ENCODE peak calls at places on chromosomes 4 and X, in eight cellular contexts. I is transverse colon, Z is upper lobe of left lung, N is uterus, B is GM12891, R is A549, X is HCT116, W is lower leg skin. T is an unnamed sample.

GRCh38 chr4:7422098-7422897 is 12.4 kb downstream of the PSAPL1 start:
- DNase-seq in I (peak), Z (no peak), N (no peak), B (no peak), R (no peak), X (no peak), W (peak), T (no peak)

GRCh38 chr4:108113229-108113628 is 55.5 kb downstream of the LEF1 start:
- DNase-seq in I (no peak), Z (no peak), N (no peak), B (no peak), R (no peak), X (no peak), W (no peak), T (no peak)

GRCh38 chr4:80097395-80098177 is 24.6 kb upstream of the ANTXR2 start:
- DNase-seq in I (peak), Z (no peak), N (peak), B (no peak), R (no peak), X (no peak), W (peak), T (peak)

GRCh38 chr4:147456706-147457105 is 24.2 kb upstream of the EDNRA start:
- DNase-seq in I (no peak), Z (no peak), N (no peak), B (no peak), R (no peak), X (no peak), W (no peak), T (no peak)

GRCh38 chr4:74490736-74491135 is 45.8 kb downstream of the AREG start:
- DNase-seq in I (no peak), Z (no peak), N (no peak), B (no peak), R (no peak), X (no peak), W (no peak), T (no peak)

GRCh38 chr4:7043521-7044414 is 596 bp downstream of the TADA2B start:
- DNase-seq in I (peak), Z (peak), N (no peak), B (peak), R (peak), X (no peak), W (peak), T (peak)

GRCh38 chr4:3445111-3445820 is 3.5 kb downstream of the HGFAC start:
- DNase-seq in I (no peak), Z (peak), N (no peak), B (no peak), R (no peak), X (no peak), W (no peak), T (no peak)

GRCh38 chrX:2696698-2697215 is 5.7 kb downstream of the CD99 start:
- DNase-seq in I (no peak), Z (no peak), N (no peak), B (peak), R (peak), X (no peak), W (peak), T (no peak)

GRCh38 chrX:154748712-154749339 is 2.1 kb downstream of the GAB3 start:
- DNase-seq in I (no peak), Z (no peak), N (peak), B (no peak), R (peak), X (no peak), W (no peak), T (no peak)

GRCh38 chr4:94516067-94516466 is 64.3 kb downstream of the PDLIM5 start:
- DNase-seq in I (no peak), Z (no peak), N (no peak), B (no peak), R (peak), X (no peak), W (no peak), T (no peak)

GRCh38 chr4:113476800-113477199 is 284.7 kb downstream of the CAMK2D start:
- DNase-seq in I (no peak), Z (no peak), N (no peak), B (no peak), R (no peak), X (peak), W (no peak), T (no peak)

GRCh38 chrX:53253293-53254020 is 27.9 kb downstream of the IQSEC2 start:
- DNase-seq in I (no peak), Z (no peak), N (no peak), B (no peak), R (no peak), X (no peak), W (no peak), T (no peak)

GRCh38 chr4:153045111-153045982 is 109.2 kb downstream of the FHDC1 start:
- DNase-seq in I (no peak), Z (no peak), N (no peak), B (no peak), R (no peak), X (no peak), W (peak), T (no peak)

GRCh38 chr4:89949782-89950387 is 55.2 kb downstream of the MMRN1 start:
- DNase-seq in I (no peak), Z (no peak), N (no peak), B (no peak), R (peak), X (no peak), W (no peak), T (no peak)

GRCh38 chr4:24260922-24261581 is 323.3 kb downstream of the DHX15 start:
- DNase-seq in I (no peak), Z (no peak), N (no peak), B (no peak), R (no peak), X (no peak), W (no peak), T (no peak)

GRCh38 chrX:20742106-20742505 is 475.4 kb upstream of the RPS6KA3 start:
- DNase-seq in I (no peak), Z (no peak), N (no peak), B (no peak), R (no peak), X (no peak), W (no peak), T (no peak)

GRCh38 chr4:174198396-174199179 is 84.9 kb downstream of the FBXO8 start:
- DNase-seq in I (no peak), Z (no peak), N (no peak), B (no peak), R (peak), X (no peak), W (no peak), T (peak)

GRCh38 chrX:149903889-149904748 is 23.1 kb downstream of the MAGEA8 start:
- DNase-seq in I (no peak), Z (no peak), N (no peak), B (no peak), R (peak), X (no peak), W (no peak), T (no peak)

GRCh38 chr4:3384391-3384770 is 57.4 kb upstream of the HGFAC start:
- DNase-seq in I (no peak), Z (no peak), N (no peak), B (no peak), R (no peak), X (no peak), W (peak), T (no peak)

GRCh38 chr4:23967281-23967680 is 77.4 kb upstream of the PPARGC1A start:
- DNase-seq in I (no peak), Z (no peak), N (no peak), B (no peak), R (no peak), X (no peak), W (no peak), T (no peak)

GRCh38 chr4:105619193-105619931 is 66.9 kb downstream of the ARHGEF38 start:
- DNase-seq in I (peak), Z (peak), N (peak), B (no peak), R (no peak), X (no peak), W (no peak), T (no peak)

GRCh38 chrX:29530520-29530919 is 684.8 kb upstream of the MAGEB2 start:
- DNase-seq in I (no peak), Z (no peak), N (no peak), B (no peak), R (peak), X (no peak), W (no peak), T (no peak)

GRCh38 chrX:46628406-46629371 is 55.1 kb downstream of the CHST7 start:
- DNase-seq in I (peak), Z (peak), N (peak), B (no peak), R (no peak), X (no peak), W (peak), T (no peak)

DNA sequence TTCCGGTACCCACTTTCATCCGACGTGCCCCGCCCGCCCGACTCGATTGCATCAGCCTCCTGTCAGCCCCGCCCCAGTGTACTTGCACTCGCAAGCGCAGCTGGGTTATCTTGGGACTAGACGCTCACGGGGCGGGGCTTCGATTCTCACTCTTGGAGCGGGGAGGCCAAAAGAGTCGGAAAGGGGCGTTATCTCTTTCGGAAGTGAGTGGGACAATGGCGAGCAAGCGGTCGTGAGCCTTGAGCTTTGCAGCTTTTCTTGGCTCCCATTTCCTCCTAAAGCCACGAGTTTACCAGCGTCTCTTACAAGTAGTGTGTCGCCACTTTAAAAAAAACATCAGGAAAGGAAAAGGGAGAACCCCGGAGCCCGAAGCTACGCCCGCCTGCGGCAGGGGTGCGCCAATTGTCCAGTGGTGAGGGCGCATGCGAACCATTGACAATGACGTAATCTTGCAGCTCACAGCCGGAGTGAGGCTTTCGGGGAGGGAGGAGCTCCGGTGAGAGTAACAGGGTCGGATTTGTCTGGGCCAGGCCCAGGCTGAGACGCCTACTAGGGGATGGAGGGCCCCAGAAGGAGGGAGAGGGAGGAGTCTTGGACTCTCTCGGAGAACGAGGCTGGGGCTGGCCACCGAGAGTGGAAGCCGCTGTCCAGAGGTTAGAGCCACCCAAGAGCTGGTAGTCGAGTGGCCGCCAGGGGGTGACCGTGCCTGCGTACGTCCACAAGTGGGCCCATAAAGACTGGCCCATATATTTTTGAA is 109.5 kb downstream of the GNL3L start:
- DNase-seq in I (peak), Z (peak), N (peak), B (peak), R (peak), X (peak), W (peak), T (peak)
- TF ChIP-seq POLR2A in I (peak), Z (no peak), N (peak), B (peak), R (peak), X (no peak), W (no peak), T (peak)

GRCh38 chr4:159102623-159103405 is at the start of gene RAPGEF2:
- DNase-seq in I (peak), Z (peak), N (peak), B (peak), R (peak), X (peak), W (peak), T (peak)
- TF ChIP-seq POLR2A in I (peak), Z (no peak), N (peak), B (peak), R (peak), X (peak), W (peak), T (peak)

GRCh38 chrX:129908636-129909035 is 2.7 kb downstream of the UTP14A start:
- DNase-seq in I (no peak), Z (no peak), N (no peak), B (no peak), R (no peak), X (peak), W (no peak), T (no peak)

GRCh38 chrX:129900054-129900453 is 5.9 kb upstream of the UTP14A start:
- DNase-seq in I (no peak), Z (no peak), N (no peak), B (no peak), R (no peak), X (no peak), W (no peak), T (no peak)

GRCh38 chrX:129905787-129906580 is at the start of gene UTP14A:
- DNase-seq in I (peak), Z (peak), N (peak), B (peak), R (peak), X (peak), W (peak), T (peak)
- TF ChIP-seq POLR2A in I (peak), Z (no peak), N (peak), B (peak), R (peak), X (peak), W (no peak), T (peak)

GRCh38 chrX:13689519-13690211 is 737 bp downstream of the RAB9A start:
- DNase-seq in I (no peak), Z (no peak), N (no peak), B (no peak), R (no peak), X (no peak), W (no peak), T (no peak)
- TF ChIP-seq POLR2A in I (no peak), Z (no peak), N (no peak), B (no peak), R (no peak), X (no peak), W (no peak), T (no peak)

GRCh38 chrX:103151799-103152198 is 58.9 kb upstream of the NXF3 start:
- DNase-seq in I (no peak), Z (no peak), N (no peak), B (no peak), R (no peak), X (no peak), W (no peak), T (no peak)
- TF ChIP-seq POLR2A in I (no peak), Z (no peak), N (no peak), B (no peak), R (no peak), X (no peak), W (no peak), T (no peak)

GRCh38 chrX:119565110-119565663 is at the start of gene STEEP1:
- DNase-seq in I (peak), Z (no peak), N (peak), B (peak), R (peak), X (peak), W (peak), T (peak)
- TF ChIP-seq POLR2A in I (peak), Z (no peak), N (no peak), B (peak), R (peak), X (no peak), W (no peak), T (peak)

GRCh38 chrX:12791253-12792228 is at the start of gene PRPS2:
- DNase-seq in I (peak), Z (peak), N (peak), B (peak), R (peak), X (no peak), W (peak), T (peak)
- TF ChIP-seq POLR2A in I (peak), Z (no peak), N (peak), B (no peak), R (peak), X (no peak), W (no peak), T (peak)

DNA sequence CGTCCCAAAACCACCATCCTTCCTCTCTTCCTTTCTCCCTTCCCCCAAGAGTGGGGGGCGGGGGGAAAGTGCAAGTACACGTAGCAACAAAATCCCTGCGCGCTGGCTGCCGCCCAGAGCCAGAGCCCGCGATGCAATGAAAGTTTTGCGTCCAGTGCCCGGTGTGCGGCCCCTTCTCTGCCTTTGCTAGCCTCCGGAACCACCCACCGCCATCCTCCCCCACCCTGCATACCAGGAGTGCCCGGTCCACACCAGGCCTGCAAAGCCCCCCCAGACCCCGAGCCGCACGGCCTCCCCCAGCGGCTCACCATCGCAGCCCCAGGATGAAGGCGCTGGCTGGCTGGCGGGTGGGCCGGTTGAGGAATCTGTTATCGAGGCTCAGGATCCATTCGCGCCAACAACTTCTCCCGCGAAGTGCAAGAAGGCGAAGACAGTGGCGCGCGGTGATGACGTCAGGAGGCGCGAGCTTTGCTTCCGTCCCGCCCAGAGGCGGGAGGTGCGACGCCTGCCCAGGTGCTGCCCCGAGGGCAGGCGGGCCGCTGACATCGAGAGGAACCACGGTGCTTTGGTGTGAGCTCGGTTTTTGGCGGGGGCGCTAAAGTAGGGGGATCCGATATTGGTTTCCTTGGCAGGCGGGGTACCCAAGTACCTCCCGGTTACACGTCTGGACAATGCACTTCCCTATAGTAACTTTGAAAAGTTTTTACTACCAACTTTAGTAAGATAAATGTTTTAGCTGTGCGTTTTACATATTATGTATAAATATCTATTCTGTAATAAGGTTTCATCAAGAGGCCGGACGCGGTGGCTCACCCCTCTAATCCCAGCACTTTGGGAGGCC is at the start of gene RFC1:
- DNase-seq in I (peak), Z (peak), N (peak), B (peak), R (peak), X (peak), W (peak), T (peak)
- TF ChIP-seq POLR2A in I (peak), Z (no peak), N (peak), B (peak), R (peak), X (no peak), W (no peak), T (peak)

GRCh38 chrX:14029425-14030247 is at the start of gene GEMIN8:
- DNase-seq in I (peak), Z (peak), N (peak), B (peak), R (peak), X (peak), W (peak), T (peak)

GRCh38 chrX:14030248-14030592 is 528 bp upstream of the GEMIN8 start:
- DNase-seq in I (no peak), Z (no peak), N (no peak), B (no peak), R (no peak), X (no peak), W (no peak), T (no peak)

GRCh38 chrX:14028473-14028872 is 1.2 kb downstream of the GEMIN8 start:
- DNase-seq in I (no peak), Z (no peak), N (no peak), B (no peak), R (no peak), X (no peak), W (no peak), T (no peak)

GRCh38 chrX:14027511-14028019 is 2.1 kb downstream of the GEMIN8 start:
- DNase-seq in I (no peak), Z (no peak), N (no peak), B (no peak), R (peak), X (no peak), W (no peak), T (no peak)

DNA sequence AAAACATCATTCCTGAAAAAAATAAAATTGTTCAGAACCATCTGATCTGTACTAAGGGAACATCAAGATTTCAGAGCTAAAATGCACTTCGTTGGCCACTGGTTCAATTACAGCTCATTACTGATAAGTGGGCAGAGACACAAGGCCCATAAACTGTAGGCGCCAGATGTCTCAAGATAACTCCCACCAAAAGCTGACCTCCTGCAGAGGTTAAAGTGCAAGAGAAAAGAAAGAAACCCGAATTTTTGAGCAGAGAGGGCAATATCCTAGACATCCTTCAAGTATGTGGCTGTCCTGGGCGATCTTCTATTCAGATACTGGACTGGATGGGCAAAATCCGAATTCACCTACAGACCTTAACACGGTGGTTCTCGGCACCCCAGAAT is 660 bp downstream of the GEMIN8 start:
- DNase-seq in I (no peak), Z (no peak), N (no peak), B (no peak), R (no peak), X (no peak), W (no peak), T (no peak)
- TF ChIP-seq POLR2A in I (no peak), Z (no peak), N (no peak), B (no peak), R (no peak), X (no peak), W (no peak), T (no peak)

T was measured in H54.